ENCODE peak calls at places on chromosomes 13 and 19, in four cellular contexts. D, W, N and O are unnamed samples.

GRCh38 chr13:112074139-112074710 is 7.3 kb downstream of the SOX1 start:
- DNase-seq in D (no peak), N (no peak), W (no peak), O (no peak)

GRCh38 chr13:94480672-94481145 is 1.2 kb upstream of the DCT start:
- DNase-seq in W (peak), D (peak), N (peak), O (no peak)

GRCh38 chr13:63554157-63554556 is 2138.5 kb upstream of the PCDH20 start:
- DNase-seq in N (peak), W (no peak), D (no peak), O (no peak)

GRCh38 chr13:103839460-103839859 is 773.2 kb upstream of the SLC10A2 start:
- DNase-seq in N (no peak), D (no peak), W (no peak), O (no peak)

GRCh38 chr19:3407556-3408516 is 41.5 kb downstream of the NFIC start:
- DNase-seq in W (peak), D (peak), N (no peak), O (peak)

GRCh38 chr13:111993701-111994100 is 73.2 kb upstream of the SOX1 start:
- DNase-seq in N (no peak), W (no peak), D (no peak), O (no peak)

GRCh38 chr19:16887353-16888265 is 1.2 kb upstream of the F2RL3 start:
- DNase-seq in W (no peak), D (no peak), N (peak), O (no peak)

GRCh38 chr13:67101730-67102467 is 128.2 kb downstream of the PCDH9 start:
- DNase-seq in N (no peak), D (no peak), W (no peak), O (no peak)

GRCh38 chr13:46170268-46170667 is 11.7 kb downstream of the LCP1 start:
- DNase-seq in W (no peak), D (no peak), N (no peak), O (no peak)

GRCh38 chr13:77351326-77351725 is 24.4 kb upstream of the MYCBP2 start:
- DNase-seq in W (no peak), N (no peak), D (no peak), O (no peak)

GRCh38 chr19:7926727-7927604 is 1.0 kb upstream of the CTXN1 start:
- DNase-seq in W (no peak), D (no peak), N (no peak), O (no peak)

GRCh38 chr19:18109731-18110671 is 12.4 kb downstream of the MAST3 start:
- DNase-seq in N (no peak), D (no peak), W (no peak), O (peak)

GRCh38 chr13:42644841-42645240 is 70.9 kb downstream of the TNFSF11 start:
- DNase-seq in W (no peak), D (no peak), N (no peak), O (no peak)

GRCh38 chr19:1232652-1233360 is 5.0 kb downstream of the CBARP start:
- DNase-seq in W (peak), N (peak), D (no peak), O (no peak)

GRCh38 chr19:50569023-50569697 is 925 bp upstream of the LRRC4B start:
- DNase-seq in W (no peak), N (no peak), D (no peak), O (no peak)

GRCh38 chr19:6312018-6312417 is 21.4 kb downstream of the ACER1 start:
- DNase-seq in W (no peak), N (no peak), D (no peak), O (no peak)

GRCh38 chr19:19540707-19541515 is 2.8 kb downstream of the CILP2 start:
- DNase-seq in W (no peak), D (no peak), N (peak), O (no peak)

GRCh38 chr13:34078334-34078999 is 260.5 kb downstream of the RFC3 start:
- DNase-seq in N (no peak), W (no peak), D (no peak), O (no peak)

GRCh38 chr13:96963786-96964475 is 30.3 kb downstream of the OXGR1 start:
- DNase-seq in N (no peak), W (no peak), D (no peak), O (no peak)

GRCh38 chr19:20964798-20965197 is 41.7 kb downstream of the ZNF85 start:
- DNase-seq in D (no peak), N (no peak), W (no peak), O (no peak)
- TF ChIP-seq CTCF in D (no peak), N (no peak), W (no peak), O (no peak)

DNA sequence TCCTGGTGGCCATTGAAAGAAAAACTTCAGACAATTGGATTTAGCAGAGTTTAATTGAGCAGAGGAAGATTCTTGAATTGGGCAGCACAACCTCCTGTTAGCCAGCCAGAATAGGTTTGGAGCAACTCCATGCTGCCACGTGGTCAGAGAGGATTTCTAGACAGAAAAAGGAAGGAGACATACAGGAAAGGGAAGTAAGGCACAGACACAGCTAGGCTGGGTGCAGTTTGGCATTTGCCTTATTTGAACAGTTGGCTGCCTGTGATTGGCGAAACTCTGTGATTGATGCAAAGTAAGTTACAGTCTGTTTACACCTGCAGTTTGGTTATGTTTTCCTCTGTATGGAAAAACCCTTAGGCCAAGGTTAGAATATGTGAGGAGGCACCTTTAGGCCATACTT is 85.8 kb upstream of the SPATA13 start:
- DNase-seq in D (no peak), W (no peak), N (peak), O (peak)
- TF ChIP-seq CTCF in D (no peak), W (no peak), N (no peak), O (no peak)

GRCh38 chr13:32443111-32443510 is 15.2 kb upstream of the N4BP2L1 start:
- DNase-seq in N (peak), D (peak), W (peak), O (no peak)
- TF ChIP-seq CTCF in N (peak), D (no peak), W (peak), O (no peak)

GRCh38 chr19:40803170-40803856 is 4.3 kb downstream of the EGLN2 start:
- DNase-seq in D (no peak), N (no peak), W (no peak), O (no peak)

GRCh38 chr19:40805258-40805868 is 6.4 kb downstream of the EGLN2 start:
- DNase-seq in D (no peak), W (no peak), N (no peak), O (no peak)

GRCh38 chr19:40806385-40807146 is 7.6 kb downstream of the EGLN2 start:
- DNase-seq in N (peak), D (peak), W (peak), O (peak)

GRCh38 chr19:40803857-40804782 is 5.1 kb downstream of the EGLN2 start:
- DNase-seq in N (no peak), D (no peak), W (no peak), O (no peak)

GRCh38 chr19:40804783-40805242 is 5.8 kb downstream of the EGLN2 start:
- DNase-seq in W (no peak), D (no peak), N (no peak), O (no peak)
- TF ChIP-seq CTCF in W (no peak), D (no peak), N (peak), O (no peak)

GRCh38 chr19:29528350-29528945 is 2.7 kb downstream of the VSTM2B start:
- DNase-seq in N (peak), D (peak), W (peak), O (no peak)
- TF ChIP-seq CTCF in N (peak), D (peak), W (peak), O (peak)

GRCh38 chr19:48445256-48445605 is 552 bp upstream of the GRWD1 start:
- DNase-seq in D (peak), W (peak), N (peak), O (peak)

GRCh38 chr19:48444933-48445194 is 919 bp upstream of the GRWD1 start:
- DNase-seq in N (no peak), D (no peak), W (no peak), O (no peak)

GRCh38 chr19:48446579-48446978 is 796 bp downstream of the GRWD1 start:
- DNase-seq in W (no peak), N (no peak), D (no peak), O (no peak)

GRCh38 chr19:48444129-48444932 is 1.5 kb upstream of the GRWD1 start:
- DNase-seq in W (no peak), N (no peak), D (no peak), O (no peak)

DNA sequence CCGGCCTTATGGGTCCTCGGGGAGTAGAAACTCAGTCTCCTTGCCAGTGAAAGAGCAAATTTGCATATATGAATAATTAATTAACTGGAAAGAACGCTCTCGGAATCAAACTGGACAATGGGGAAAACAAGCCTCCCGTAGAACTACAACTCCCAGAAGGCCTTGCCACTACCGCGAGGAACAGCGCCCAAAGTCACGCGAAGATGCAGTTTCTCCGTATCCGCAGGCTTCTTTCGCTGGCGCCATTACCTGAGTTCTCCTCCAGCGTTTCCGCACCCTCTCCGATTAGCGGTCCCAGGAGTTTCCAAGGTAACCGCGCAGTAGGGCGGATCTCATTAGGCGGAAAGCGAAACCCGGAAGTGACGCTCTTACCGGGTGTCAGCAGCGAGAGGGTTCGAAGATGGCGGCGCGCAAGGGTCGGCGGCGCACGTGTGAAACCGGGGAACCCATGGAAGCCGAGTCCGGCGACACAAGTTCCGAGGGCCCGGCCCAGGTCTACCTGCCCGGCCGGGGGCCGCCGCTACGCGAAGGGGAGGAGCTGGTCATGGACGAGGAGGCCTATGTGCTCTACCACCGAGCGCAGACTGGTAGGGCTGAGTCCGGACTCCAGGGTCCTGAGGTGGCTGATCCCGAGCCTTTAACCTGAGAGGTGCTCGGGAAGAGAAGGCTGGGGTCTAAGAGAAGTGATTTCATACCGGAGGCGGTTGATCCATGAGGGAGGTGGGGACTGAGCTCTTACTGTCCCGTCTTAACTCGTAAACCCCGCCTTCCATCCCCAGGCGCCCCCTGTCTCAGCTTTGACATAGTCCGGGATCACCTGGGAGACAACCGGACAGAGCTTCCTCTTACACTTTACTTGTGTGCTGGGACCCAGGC is at the start of gene GRWD1:
- DNase-seq in W (peak), D (peak), N (peak), O (peak)
- TF ChIP-seq CTCF in W (no peak), D (no peak), N (no peak), O (no peak)

GRCh38 chr19:46298477-46299003 is 1.7 kb downstream of the HIF3A start:
- DNase-seq in W (no peak), N (no peak), D (no peak), O (no peak)
- TF ChIP-seq CTCF in W (no peak), N (no peak), D (no peak), O (peak)

GRCh38 chr19:44509478-44509877 is 9.2 kb upstream of the ZNF180 start:
- DNase-seq in N (no peak), D (no peak), W (no peak), O (no peak)

GRCh38 chr19:44517146-44517545 is 12.3 kb downstream of the CEACAM20 start:
- DNase-seq in N (no peak), D (no peak), W (no peak), O (no peak)

GRCh38 chr19:44515031-44515430 is 14.4 kb downstream of the CEACAM20 start:
- DNase-seq in N (no peak), D (no peak), W (no peak), O (no peak)

GRCh38 chr19:44515907-44516306 is 13.6 kb downstream of the CEACAM20 start:
- DNase-seq in D (no peak), N (no peak), W (no peak), O (no peak)

DNA sequence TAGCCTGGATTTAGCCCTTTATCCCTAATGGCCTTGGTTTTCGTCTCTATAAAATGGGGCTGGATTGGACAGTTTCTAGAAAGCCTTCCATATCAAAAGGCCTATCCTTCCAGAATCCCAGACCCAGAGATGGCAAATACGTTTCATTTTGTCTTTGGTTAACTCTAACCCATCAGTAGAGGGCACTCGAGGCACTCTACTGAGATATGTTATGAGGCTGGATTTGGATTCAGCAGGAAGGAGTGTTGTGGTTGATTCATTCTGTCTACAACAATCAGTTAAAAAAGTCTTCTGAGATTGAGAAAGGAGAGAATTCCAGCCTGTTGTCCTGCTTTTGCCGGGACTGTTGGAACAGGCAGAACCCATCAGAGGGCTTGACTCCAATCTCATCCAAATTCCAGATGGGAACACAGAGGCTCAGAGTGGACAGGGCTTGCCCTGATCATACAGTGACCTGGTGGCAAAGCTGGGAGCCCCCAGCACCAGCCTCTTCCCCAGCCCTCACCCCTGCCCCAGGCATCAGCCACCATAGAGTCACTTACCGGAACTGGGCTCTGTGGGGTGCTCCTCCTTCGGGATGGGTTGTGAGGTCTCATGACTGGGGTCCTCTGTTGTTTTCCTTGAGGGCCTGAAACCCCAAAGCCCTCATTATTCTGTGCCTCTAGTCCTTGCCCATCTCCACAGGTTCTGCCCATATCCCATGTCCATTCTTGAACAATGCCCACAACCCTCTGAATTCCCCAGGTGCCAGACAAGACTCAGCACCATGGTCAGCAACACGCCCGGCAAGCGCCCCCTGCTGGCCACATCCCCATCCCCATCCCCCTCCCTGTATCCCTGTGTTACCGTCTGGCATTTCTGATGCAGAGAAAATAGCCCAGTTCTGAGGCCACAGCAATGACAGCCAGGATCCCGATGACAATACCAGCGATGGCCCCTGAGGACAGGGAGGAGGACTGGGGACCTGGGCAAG is 12.3 kb upstream of the ZNF180 start:
- DNase-seq in D (no peak), N (peak), W (peak), O (no peak)
- TF ChIP-seq CTCF in D (no peak), N (peak), W (peak), O (no peak)

DNA sequence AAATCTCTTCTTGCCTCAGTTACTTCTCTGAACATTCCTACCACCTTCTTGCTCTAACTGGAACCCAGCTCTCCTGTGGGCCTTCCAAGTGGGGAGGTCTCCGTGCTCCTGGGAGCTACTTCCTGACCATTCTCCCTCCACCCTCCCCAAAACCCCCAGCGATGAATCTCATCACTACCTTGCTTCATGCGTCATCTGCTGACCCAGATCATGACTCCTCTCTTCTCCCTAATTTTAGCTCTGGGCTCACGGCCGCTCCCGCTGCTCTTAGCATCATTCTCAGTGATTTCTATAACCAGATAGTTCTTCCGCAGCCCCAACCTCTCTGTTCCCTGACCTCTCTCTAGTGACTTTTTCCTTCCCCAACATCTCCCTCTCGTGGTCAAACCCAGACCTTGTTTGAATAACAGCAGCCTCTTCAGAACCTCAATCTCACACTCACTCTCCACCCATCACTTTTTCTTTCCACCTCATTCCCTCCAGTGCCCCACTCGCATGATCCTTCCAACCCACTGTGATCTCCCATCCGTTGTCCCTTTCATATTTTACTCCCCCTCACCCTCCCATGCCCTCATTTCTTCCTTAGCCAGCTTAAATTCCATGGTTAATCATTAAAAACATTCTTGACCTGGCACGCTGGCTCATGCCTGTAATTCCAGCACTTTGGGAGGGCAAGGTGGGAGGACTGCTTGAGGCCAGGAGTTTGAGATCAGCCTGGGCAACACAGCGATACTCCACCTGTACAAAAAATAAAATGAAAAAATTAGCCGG is 21.8 kb downstream of the MRPS12 start:
- DNase-seq in N (peak), W (no peak), D (no peak), O (no peak)
- TF ChIP-seq CTCF in N (no peak), W (no peak), D (no peak), O (no peak)